ENCODE peak calls at places on chromosomes 5 and 9, in seven cellular contexts. B is AG10803, G is upper lobe of right lung, Q is cardiac muscle cell, I is GM23338, C is kidney, T is Peyer's patch. X is an unnamed sample.

GRCh38 chr5:68304421-68305052 is 89.0 kb downstream of the PIK3R1 start:
- DNase-seq in B (peak; percentile 40), G (no peak), Q (peak; percentile 32), I (no peak), C (no peak), T (no peak), X (no peak)

GRCh38 chr9:137185921-137186320 is 2.4 kb downstream of the ANAPC2 start:
- DNase-seq in B (no peak), G (no peak), Q (no peak), I (no peak), C (no peak), T (no peak), X (no peak)

GRCh38 chr5:98454904-98455303 is 318.6 kb upstream of the RGMB start:
- DNase-seq in B (peak; percentile 96), G (no peak), Q (peak; percentile 88), I (no peak), C (no peak), T (no peak), X (no peak)

GRCh38 chr5:9529041-9529480 is 16.8 kb downstream of the SEMA5A start:
- DNase-seq in B (no peak), G (no peak), Q (no peak), I (no peak), C (no peak), T (no peak), X (no peak)

GRCh38 chr5:125612356-125613149 is 810.7 kb upstream of the GRAMD2B start:
- DNase-seq in B (no peak), G (peak; percentile 60), Q (no peak), I (no peak), C (peak; percentile 54), T (no peak), X (no peak)

GRCh38 chr5:58745350-58745749 is 162.5 kb downstream of the RAB3C start:
- DNase-seq in B (no peak), G (no peak), Q (no peak), I (peak; percentile 20), C (no peak), T (no peak), X (no peak)

GRCh38 chr5:68277427-68277826 is 61.9 kb downstream of the PIK3R1 start:
- DNase-seq in B (no peak), G (no peak), Q (no peak), I (no peak), C (no peak), T (no peak), X (no peak)

GRCh38 chr9:33718987-33719386 is 76.4 kb upstream of the PRSS3 start:
- DNase-seq in B (peak; percentile 3), G (peak; percentile 66), Q (peak; percentile 54), I (no peak), C (peak; percentile 65), T (no peak), X (no peak)

GRCh38 chr5:92634883-92635282 is 946.1 kb downstream of the NR2F1-AS1 start:
- DNase-seq in B (no peak), G (no peak), Q (no peak), I (no peak), C (peak; percentile 15), T (no peak), X (no peak)

GRCh38 chr9:33139421-33140228 is 27.5 kb downstream of the B4GALT1 start:
- DNase-seq in B (peak; percentile 97), G (no peak), Q (peak; percentile 98), I (no peak), C (peak; percentile 91), T (peak; percentile 46), X (no peak)

GRCh38 chr5:59002162-59002825 is 419.4 kb downstream of the RAB3C start:
- DNase-seq in B (no peak), G (no peak), Q (no peak), I (no peak), C (no peak), T (no peak), X (no peak)

GRCh38 chr5:143031781-143032724 is 261.9 kb downstream of the ARHGAP26 start:
- DNase-seq in B (no peak), G (no peak), Q (no peak), I (no peak), C (no peak), T (no peak), X (no peak)

GRCh38 chr5:112735702-112736101 is 2.0 kb upstream of the APC start:
- DNase-seq in B (peak; percentile 64), G (no peak), Q (peak; percentile 10), I (no peak), C (no peak), T (no peak), X (no peak)

GRCh38 chr5:3659907-3660306 is 64.3 kb downstream of the IRX1 start:
- DNase-seq in B (peak; percentile 9), G (no peak), Q (peak; percentile 1), I (no peak), C (no peak), T (no peak), X (no peak)

GRCh38 chr9:26292943-26293342 is 599.7 kb downstream of the CAAP1 start:
- DNase-seq in B (peak; percentile 62), G (no peak), Q (peak; percentile 39), I (no peak), C (no peak), T (no peak), X (no peak)

GRCh38 chr9:14692536-14692917 is 705 bp downstream of the ZDHHC21 start:
- DNase-seq in B (no peak), G (no peak), Q (no peak), I (no peak), C (no peak), T (no peak), X (no peak)

GRCh38 chr5:112917453-112918005 is 4.5 kb downstream of the REEP5 start:
- DNase-seq in B (peak; percentile 55), G (no peak), Q (peak; percentile 23), I (peak; percentile 64), C (no peak), T (no peak), X (peak; percentile 10)

GRCh38 chr5:93236807-93237421 is 344.1 kb downstream of the NR2F1-AS1 start:
- DNase-seq in B (no peak), G (no peak), Q (no peak), I (no peak), C (no peak), T (no peak), X (no peak)

GRCh38 chr9:71783120-71783523 is 14.8 kb upstream of the CEMIP2 start:
- DNase-seq in B (no peak), G (peak; percentile 69), Q (no peak), I (no peak), C (peak; percentile 87), T (peak; percentile 88), X (no peak)

GRCh38 chr5:179187229-179187678 is 127.1 kb downstream of the ZNF354C start:
- DNase-seq in B (no peak), G (no peak), Q (no peak), I (peak; percentile 68), C (peak; percentile 37), T (no peak), X (no peak)

GRCh38 chr5:179166171-179166885 is 106.2 kb downstream of the ZNF354C start:
- DNase-seq in B (no peak), G (peak; percentile 45), Q (no peak), I (peak; percentile 23), C (peak; percentile 59), T (no peak), X (no peak)

GRCh38 chr5:144281784-144282183 is 111.1 kb downstream of the KCTD16 start:
- DNase-seq in B (no peak), G (no peak), Q (no peak), I (no peak), C (no peak), T (no peak), X (no peak)

DNA sequence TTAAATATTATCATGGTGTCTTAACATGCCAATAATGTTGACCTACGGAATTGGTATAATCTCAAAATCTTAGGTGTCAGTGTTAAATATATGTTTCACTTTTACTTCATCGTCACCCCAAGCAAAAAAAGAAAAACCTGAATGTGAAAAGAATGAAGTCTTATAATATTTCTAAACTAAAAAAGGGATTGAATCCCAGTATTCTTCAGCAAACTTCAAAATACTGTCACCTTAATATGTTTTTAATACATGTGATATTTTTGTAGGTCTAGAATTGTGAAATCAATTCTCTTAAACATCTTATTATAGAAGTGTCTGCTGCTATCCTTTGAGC is 14.1 kb downstream of the UBE2D2 start:
- DNase-seq in B (no peak), G (no peak), Q (no peak), I (no peak), C (no peak), T (no peak), X (no peak)
- TF ChIP-seq CTCF in B (no peak), G (no peak), Q (no peak), I (no peak), C (no peak), T (no peak), X (no peak)

GRCh38 chr5:141564216-141564692 is 54.5 kb downstream of the DIAPH1 start:
- DNase-seq in B (peak; percentile 97), G (no peak), Q (peak; percentile 97), I (peak; percentile 99), C (no peak), T (peak; percentile 76), X (peak; percentile 63)

GRCh38 chr5:141565826-141566575 is 52.8 kb downstream of the DIAPH1 start:
- DNase-seq in B (no peak), G (no peak), Q (no peak), I (no peak), C (no peak), T (no peak), X (no peak)

GRCh38 chr5:141573489-141574121 is 45.2 kb downstream of the DIAPH1 start:
- DNase-seq in B (no peak), G (no peak), Q (no peak), I (peak; percentile 45), C (no peak), T (no peak), X (no peak)

GRCh38 chr5:141570655-141571054 is 48.1 kb downstream of the DIAPH1 start:
- DNase-seq in B (no peak), G (no peak), Q (no peak), I (no peak), C (no peak), T (no peak), X (no peak)

DNA sequence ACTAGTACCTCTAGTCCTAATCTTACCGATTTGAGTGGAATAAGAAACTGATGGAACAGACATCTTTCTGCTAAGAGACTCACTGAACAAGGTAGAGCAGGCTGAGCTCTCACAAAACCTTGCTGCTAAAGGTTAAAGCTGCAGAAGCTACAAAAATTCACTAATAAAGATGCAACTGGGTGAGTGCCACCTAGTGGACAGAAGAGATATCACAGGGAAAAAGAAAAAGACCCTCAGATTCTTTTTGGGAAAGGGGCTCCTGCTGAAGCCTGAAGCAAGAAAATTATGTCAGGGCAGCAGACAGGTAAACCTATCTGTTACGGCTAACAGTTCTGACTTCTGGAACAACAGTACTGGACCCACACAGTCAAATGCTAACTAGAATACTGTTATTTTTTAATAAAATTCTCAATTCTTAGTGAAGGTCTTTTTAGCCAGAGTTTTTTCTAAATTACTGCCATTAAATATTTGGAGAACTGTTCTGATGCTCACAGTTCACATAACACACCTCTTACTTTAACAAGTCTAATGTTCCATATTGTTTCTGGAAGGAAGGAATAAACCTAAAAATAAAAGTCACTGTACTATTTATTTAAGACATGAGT is 51.2 kb downstream of the DIAPH1 start:
- DNase-seq in B (no peak), G (no peak), Q (peak; percentile 31), I (peak; percentile 65), C (no peak), T (no peak), X (no peak)
- TF ChIP-seq CTCF in B (peak; percentile 87), G (peak; percentile 86), Q (peak; percentile 85), I (peak; percentile 70), C (peak; percentile 61), T (peak; percentile 90), X (peak; percentile 99)

GRCh38 chr9:131720330-131720729 is 19.5 kb downstream of the RAPGEF1 start:
- DNase-seq in B (no peak), G (no peak), Q (no peak), I (no peak), C (no peak), T (peak; percentile 55), X (no peak)
- TF ChIP-seq CTCF in B (no peak), G (no peak), Q (no peak), I (no peak), C (no peak), T (no peak), X (no peak)

GRCh38 chr5:6712136-6712581 is 1.1 kb upstream of the TENT4A start:
- DNase-seq in B (peak; percentile 60), G (peak; percentile 79), Q (peak; percentile 57), I (peak; percentile 70), C (peak; percentile 86), T (peak; percentile 53), X (peak; percentile 49)
- TF ChIP-seq CTCF in B (no peak), G (no peak), Q (no peak), I (no peak), C (no peak), T (no peak), X (no peak)